ENCODE peak calls at places on chromosome 19, in ten cellular contexts. B is mammary epithelial cell; E is esophagus squamous epithelium; L is psoas muscle; V is CD8-positive, alpha-beta T cell; I is AG10803; X is PC-3; F is body of pancreas; N is fibroblast of lung; W is GM12865. P is an unnamed sample.

GRCh38 chr19:54017266-54017665 is 25.8 kb downstream of the CACNG6 start:
- DNase-seq in E (no peak), V (no peak), I (peak), F (no peak), B (peak), X (peak), N (peak), L (no peak), W (no peak), P (no peak)

GRCh38 chr19:30307191-30307974 is 64.8 kb upstream of the ZNF536 start:
- DNase-seq in N (no peak), B (no peak), F (no peak), L (no peak), X (no peak), V (no peak), E (no peak), W (no peak), I (peak), P (no peak)

GRCh38 chr19:49792829-49793560 is 20.1 kb downstream of the FUZ start:
- DNase-seq in V (no peak), F (no peak), L (no peak), W (no peak), X (no peak), I (no peak), N (no peak), E (no peak), B (no peak), P (no peak)

GRCh38 chr19:29275266-29275665 is 62.3 kb upstream of the UQCRFS1 start:
- DNase-seq in L (no peak), X (no peak), B (no peak), V (no peak), N (no peak), I (no peak), W (no peak), F (no peak), E (no peak), P (no peak)

GRCh38 chr19:49020342-49020741 is 3.5 kb upstream of the LHB start:
- DNase-seq in F (peak), W (no peak), E (no peak), I (no peak), V (no peak), N (no peak), L (no peak), B (no peak), X (no peak), P (no peak)

GRCh38 chr19:52694921-52695320 is 39.9 kb downstream of the ZNF611 start:
- DNase-seq in F (no peak), E (no peak), N (no peak), V (no peak), L (no peak), B (no peak), I (no peak), X (no peak), W (no peak), P (no peak)

GRCh38 chr19:42179501-42179817 is 38.0 kb downstream of the DEDD2 start:
- DNase-seq in W (no peak), L (no peak), N (no peak), B (no peak), I (no peak), F (no peak), E (no peak), X (no peak), V (no peak), P (no peak)

GRCh38 chr19:40494191-40494838 is 27.5 kb downstream of the SPTBN4 start:
- DNase-seq in W (no peak), I (no peak), L (no peak), X (no peak), B (no peak), E (no peak), N (no peak), V (no peak), F (no peak), P (no peak)

GRCh38 chr19:33639034-33639681 is 17.4 kb downstream of the CHST8 start:
- DNase-seq in W (no peak), E (no peak), V (no peak), I (no peak), B (no peak), L (no peak), X (no peak), F (no peak), N (no peak), P (no peak)

GRCh38 chr19:41965127-41965526 is 6.0 kb upstream of the RABAC1 start:
- DNase-seq in N (no peak), E (no peak), X (no peak), B (no peak), W (no peak), F (no peak), L (no peak), V (no peak), I (no peak), P (no peak)

GRCh38 chr19:56966225-56966696 is 125.7 kb upstream of the PEG3 start:
- DNase-seq in I (no peak), X (no peak), L (no peak), B (no peak), W (no peak), E (no peak), V (no peak), N (no peak), F (no peak), P (no peak)

GRCh38 chr19:48991823-48992570 is 1.1 kb downstream of the GYS1 start:
- DNase-seq in F (peak), V (no peak), B (peak), E (no peak), W (peak), L (peak), N (peak), I (peak), X (peak), P (no peak)

GRCh38 chr19:7346488-7346971 is 2.2 kb upstream of the ARHGEF18 start:
- DNase-seq in F (no peak), V (no peak), N (no peak), E (no peak), B (no peak), I (no peak), L (no peak), W (peak), X (no peak), P (no peak)

GRCh38 chr19:33232656-33233055 is 7.0 kb upstream of the SLC7A10 start:
- DNase-seq in E (no peak), N (no peak), X (no peak), V (no peak), W (no peak), B (no peak), L (no peak), F (no peak), I (no peak), P (no peak)

GRCh38 chr19:40659566-40659965 is 30.9 kb downstream of the NUMBL start:
- DNase-seq in N (no peak), W (no peak), I (no peak), B (no peak), F (no peak), E (no peak), X (no peak), L (no peak), V (no peak), P (no peak)

GRCh38 chr19:47225746-47226425 is 5.1 kb downstream of the BBC3 start:
- DNase-seq in X (peak), W (peak), F (peak), V (peak), B (peak), L (peak), N (peak), E (no peak), I (peak), P (no peak)

GRCh38 chr19:33156354-33156753 is 24.4 kb downstream of the WDR88 start:
- DNase-seq in X (peak), L (no peak), W (no peak), I (peak), V (no peak), E (no peak), F (no peak), N (peak), B (no peak), P (no peak)

GRCh38 chr19:56170261-56170660 is 5.5 kb upstream of the GALP start:
- DNase-seq in B (peak), V (no peak), N (peak), E (no peak), X (peak), L (peak), F (peak), W (no peak), I (no peak), P (no peak)

GRCh38 chr19:40689339-40690049 is 957 bp downstream of the NUMBL start:
- DNase-seq in L (peak), V (no peak), X (peak), F (no peak), B (no peak), N (peak), W (no peak), E (no peak), I (peak), P (no peak)

GRCh38 chr19:47693903-47694302 is 19.3 kb upstream of the EHD2 start:
- DNase-seq in N (no peak), I (no peak), F (no peak), W (no peak), B (no peak), X (no peak), E (no peak), L (no peak), V (no peak), P (no peak)

GRCh38 chr19:28303502-28303901 is 909.4 kb downstream of the UQCRFS1 start:
- DNase-seq in N (no peak), V (no peak), I (no peak), L (no peak), W (no peak), X (no peak), B (no peak), F (no peak), E (no peak), P (no peak)

GRCh38 chr19:33736158-33736557 is 60.5 kb upstream of the KCTD15 start:
- DNase-seq in N (no peak), W (no peak), F (no peak), L (no peak), I (no peak), E (no peak), X (no peak), V (no peak), B (no peak), P (no peak)

GRCh38 chr19:48966541-48967345 is 1.6 kb downstream of the FTL start:
- DNase-seq in I (no peak), N (no peak), E (no peak), L (no peak), F (no peak), B (no peak), X (no peak), V (no peak), W (no peak), P (no peak)

GRCh38 chr19:13962738-13963602 is 10.7 kb downstream of the DCAF15 start:
- DNase-seq in E (no peak), V (no peak), F (no peak), X (no peak), W (no peak), L (no peak), B (no peak), N (peak), I (no peak), P (no peak)

DNA sequence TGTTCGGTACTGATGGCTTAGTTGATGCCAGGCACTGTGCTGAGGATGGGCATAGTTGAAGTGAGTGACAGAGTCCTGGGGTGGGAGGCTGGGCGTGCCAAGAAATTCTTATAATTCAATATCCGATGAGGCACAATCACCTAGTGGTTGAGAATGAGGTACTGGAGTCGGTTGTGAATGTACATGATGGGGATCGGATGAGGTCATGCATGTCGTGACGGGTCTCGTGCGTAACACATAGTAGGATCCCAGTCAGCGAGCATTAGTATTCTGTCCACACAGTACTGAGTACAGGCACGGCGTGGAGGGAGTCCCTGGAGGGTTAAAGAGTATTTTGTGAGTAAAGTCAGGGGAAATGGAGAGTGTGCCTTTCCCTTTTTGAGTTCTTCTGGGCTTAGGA is 2.8 kb downstream of the SAFB start:
- DNase-seq in F (no peak), N (no peak), V (no peak), B (no peak), L (no peak), I (no peak), X (no peak), W (no peak), E (no peak), P (no peak)
- H3K4me3 ChIP-seq in F (no peak), N (peak), V (no peak), B (peak), L (peak), I (peak), X (peak), W (peak), E (no peak), P (no peak)

GRCh38 chr19:12676928-12677327 is 4.8 kb downstream of the DHPS start:
- DNase-seq in X (no peak), N (no peak), B (no peak), F (no peak), I (no peak), W (no peak), E (no peak), V (no peak), L (no peak), P (no peak)

GRCh38 chr19:12685831-12686230 is 2.0 kb upstream of the GNG14 start:
- DNase-seq in X (no peak), B (no peak), V (no peak), E (no peak), F (no peak), W (no peak), I (no peak), L (no peak), N (no peak), P (no peak)

GRCh38 chr19:12680034-12680433 is 1.6 kb downstream of the DHPS start:
- DNase-seq in X (no peak), L (no peak), W (no peak), V (no peak), E (no peak), I (no peak), F (no peak), N (no peak), B (no peak), P (no peak)

GRCh38 chr19:12676384-12676792 is 5.3 kb downstream of the DHPS start:
- DNase-seq in V (peak), N (peak), F (peak), X (peak), E (no peak), I (peak), L (peak), B (peak), W (peak), P (no peak)

DNA sequence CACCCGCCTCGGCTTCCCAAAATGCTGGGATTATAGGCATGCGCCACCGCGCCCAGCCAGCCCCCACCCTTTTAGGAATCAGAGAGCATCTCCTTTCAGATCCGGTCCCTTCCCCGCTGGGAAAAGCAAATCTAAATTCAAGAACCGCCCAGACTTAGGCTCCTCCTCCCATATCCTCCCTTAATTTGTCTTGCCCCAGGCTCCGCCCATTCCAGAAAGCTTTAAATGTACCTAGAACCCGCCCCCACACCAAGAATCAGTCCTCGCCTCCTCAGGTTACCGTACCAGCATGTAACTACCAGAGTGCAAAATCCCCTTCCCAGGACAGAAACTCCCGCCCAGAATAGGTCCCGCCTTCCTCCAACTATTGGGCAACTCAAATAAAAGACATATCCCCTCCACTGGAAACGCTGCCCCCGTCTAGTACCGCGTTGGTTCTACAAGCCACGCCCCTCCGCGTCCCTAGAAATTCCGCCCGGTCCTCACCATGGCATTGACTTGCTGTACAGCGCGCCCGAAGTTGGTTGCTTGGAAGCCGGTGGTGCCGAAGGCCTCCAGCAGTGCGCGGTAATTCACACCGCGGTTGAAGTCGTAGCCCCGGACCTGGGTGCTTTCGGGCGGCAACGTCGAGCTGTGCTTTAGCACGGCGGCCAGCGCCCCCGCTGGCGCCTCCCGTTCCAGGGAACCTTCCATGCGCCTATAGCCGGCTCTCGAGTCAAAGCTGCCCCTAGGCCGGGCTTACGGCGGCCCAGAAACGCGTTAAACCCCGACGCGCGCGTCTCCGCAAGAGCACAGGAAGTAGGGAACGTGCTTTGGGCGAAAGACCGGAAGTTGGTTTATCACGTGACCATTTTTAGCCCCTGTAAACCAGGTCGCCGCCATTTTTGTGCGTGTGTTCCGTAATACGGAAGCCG is at the start of gene DHPS:
- DNase-seq in F (peak), E (peak), N (peak), W (peak), V (peak), X (peak), L (peak), B (peak), I (peak), P (peak)
- TF ChIP-seq CTCF in F (no peak), E (no peak), N (no peak), W (no peak), V (no peak), X (no peak), L (no peak), B (no peak), I (no peak), P (no peak)

DNA sequence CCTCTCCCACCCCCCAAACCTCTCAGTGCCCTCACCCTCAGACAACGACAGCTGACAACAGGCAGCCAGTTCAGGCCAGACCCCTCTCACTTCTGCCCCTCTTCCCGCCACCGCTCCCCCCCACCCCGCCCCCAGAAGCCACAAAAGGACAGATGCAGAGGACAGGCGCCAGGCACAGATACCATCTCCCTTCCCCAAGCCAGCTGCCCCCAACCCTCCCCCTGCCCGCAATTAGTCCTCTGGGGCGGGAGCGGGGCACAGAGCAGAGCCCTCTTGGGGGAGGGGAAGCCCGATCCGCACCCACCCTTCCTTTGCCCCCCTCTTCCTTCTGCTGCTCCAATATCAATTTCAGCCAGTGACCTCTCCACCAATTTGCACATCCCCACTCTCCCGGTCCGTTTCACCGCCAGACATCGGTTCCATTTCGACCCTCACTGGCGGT is 585 bp upstream of the SHD start:
- DNase-seq in V (no peak), W (no peak), N (no peak), X (no peak), F (no peak), L (no peak), B (no peak), I (no peak), E (no peak), P (no peak)
- H3K4me3 ChIP-seq in V (no peak), W (no peak), N (no peak), X (no peak), F (no peak), L (no peak), B (no peak), I (no peak), E (no peak), P (no peak)

DNA sequence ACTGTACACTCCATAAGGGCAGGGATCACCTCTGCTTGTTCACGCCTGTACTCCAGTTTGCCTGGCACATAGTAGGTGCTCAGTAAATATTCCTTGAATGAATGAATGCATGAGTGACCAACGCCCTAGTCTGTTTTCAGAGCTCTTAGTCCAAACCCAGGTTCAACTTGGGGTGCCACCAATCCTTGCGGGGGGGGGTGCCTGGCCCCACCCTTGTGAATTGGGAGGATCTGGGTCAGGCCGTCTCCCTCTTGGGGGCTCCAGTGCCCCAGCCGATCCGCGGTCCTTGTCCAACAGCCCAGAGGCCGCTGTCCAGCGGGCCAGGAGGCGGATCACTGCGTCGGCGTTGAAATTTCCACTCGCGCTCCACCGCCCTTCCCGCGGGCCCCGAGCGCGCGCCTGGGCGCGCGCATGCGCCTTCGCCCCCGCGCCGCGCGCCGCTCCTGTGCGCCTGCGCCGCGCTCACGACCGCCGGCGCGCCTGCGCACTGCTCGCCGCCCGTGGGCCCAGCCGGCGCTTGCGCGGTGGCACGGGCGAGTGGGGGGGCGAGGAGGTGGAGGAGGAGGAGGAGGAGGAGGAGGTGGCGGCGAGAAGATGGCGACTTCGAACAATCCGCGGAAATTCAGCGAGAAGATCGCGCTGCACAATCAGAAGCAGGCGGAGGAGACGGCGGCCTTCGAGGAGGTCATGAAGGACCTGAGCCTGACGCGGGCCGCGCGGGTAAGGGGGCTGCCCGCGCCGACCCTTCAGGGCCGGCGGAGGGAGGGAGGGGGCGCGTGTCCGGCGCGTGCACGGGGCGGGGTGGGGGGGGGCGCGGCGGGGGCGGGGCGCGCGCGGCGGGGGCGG is at the start of gene CRTC1:
- DNase-seq in W (peak), L (peak), B (peak), E (peak), I (peak), N (peak), V (peak), X (peak), F (peak), P (no peak)
- TF ChIP-seq CTCF in W (no peak), L (no peak), B (no peak), E (no peak), I (no peak), N (no peak), V (no peak), X (no peak), F (no peak), P (no peak)

DNA sequence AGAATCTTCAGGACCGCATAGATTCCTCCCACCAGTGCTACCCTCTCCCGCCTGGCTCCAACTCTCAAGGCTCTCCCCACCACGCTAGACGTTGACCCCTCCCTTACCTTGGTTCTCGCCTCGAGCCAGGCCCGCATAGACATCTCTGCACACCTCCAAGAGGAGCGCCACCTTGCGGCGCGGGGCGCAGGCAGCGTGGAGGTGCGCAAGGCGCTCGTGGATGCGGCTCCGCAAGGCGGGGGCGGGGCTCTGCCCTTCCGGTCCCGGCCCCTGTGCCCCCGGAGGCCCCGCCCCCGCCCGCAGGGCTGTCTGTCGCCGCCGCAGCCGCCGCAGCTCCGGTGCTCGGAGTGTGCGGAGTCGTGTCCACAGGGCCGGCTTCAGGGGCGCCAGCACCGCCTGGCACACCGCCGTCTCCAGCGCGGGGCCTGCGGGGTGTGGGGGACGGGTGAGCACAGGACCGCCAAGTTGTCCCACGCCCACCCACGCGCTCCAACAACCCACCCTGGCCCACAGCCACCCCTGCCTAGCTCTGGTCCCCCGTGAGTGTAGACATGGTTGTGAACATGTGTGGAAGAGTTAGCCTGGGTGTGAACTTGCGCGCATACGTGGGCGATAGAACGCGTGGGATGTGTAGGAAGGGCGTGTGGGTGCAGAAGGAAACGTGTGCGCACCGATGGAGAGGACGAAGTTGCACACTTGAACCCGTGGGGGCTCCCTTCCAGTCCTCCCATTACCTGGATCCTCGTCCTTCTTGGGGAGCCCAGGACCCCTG is 8.1 kb downstream of the RINL start:
- DNase-seq in E (peak), F (peak), N (peak), V (peak), W (peak), B (peak), L (peak), I (peak), X (no peak), P (no peak)
- H3K4me3 ChIP-seq in E (peak), F (peak), N (peak), V (peak), W (peak), B (no peak), L (peak), I (peak), X (no peak), P (peak)

GRCh38 chr19:15540435-15540834 is 32.1 kb downstream of the CYP4F22 start:
- DNase-seq in B (no peak), W (no peak), I (no peak), E (no peak), V (no peak), F (no peak), L (no peak), N (no peak), X (no peak), P (no peak)
- TF ChIP-seq CTCF in B (no peak), W (no peak), I (no peak), E (no peak), V (no peak), F (no peak), L (no peak), N (no peak), X (no peak), P (no peak)

P was measured in BJ.